ENCODE peak calls at places on chromosome 11, in five cellular contexts. O is dorsolateral prefrontal cortex, B is IMR-90, X is nephron progenitor cell, U is activated B cell treated with CpG ODN at 0.5 μM for 24 hours. J is an unnamed sample.

GRCh38 chr11:134560566-134561347 is 148.7 kb upstream of the B3GAT1 start:
- DNase-seq in O (no peak), B (no peak), X (peak), U (no peak), J (no peak)

GRCh38 chr11:131661137-131661536 is 290.7 kb downstream of the NTM start:
- DNase-seq in O (no peak), B (peak), X (no peak), U (no peak), J (no peak)

GRCh38 chr11:115420524-115420923 is 83.7 kb downstream of the CADM1 start:
- DNase-seq in O (no peak), B (no peak), X (no peak), U (no peak), J (no peak)

GRCh38 chr11:123382555-123383074 is 47.5 kb upstream of the GRAMD1B start:
- DNase-seq in O (no peak), B (no peak), X (no peak), U (no peak), J (no peak)

GRCh38 chr11:47406896-47407745 is 1.3 kb upstream of the SLC39A13 start:
- DNase-seq in O (no peak), B (peak), X (no peak), U (no peak), J (no peak)

GRCh38 chr11:122418032-122418431 is 237.5 kb upstream of the UBASH3B start:
- DNase-seq in O (no peak), B (no peak), X (no peak), U (no peak), J (no peak)

GRCh38 chr11:96324912-96325311 is 18.1 kb downstream of the MAML2 start:
- DNase-seq in O (no peak), B (peak), X (no peak), U (no peak), J (no peak)

GRCh38 chr11:27757953-27758352 is 57.7 kb upstream of the BDNF start:
- DNase-seq in O (peak), B (peak), X (no peak), U (no peak), J (no peak)

GRCh38 chr11:93718057-93718563 is 23.2 kb downstream of the TAF1D start:
- DNase-seq in O (no peak), B (no peak), X (no peak), U (no peak), J (no peak)

GRCh38 chr11:819943-820649 is 1.4 kb downstream of the PNPLA2 start:
- DNase-seq in O (peak), B (peak), X (peak), U (peak), J (no peak)

GRCh38 chr11:126917531-126918204 is 82.9 kb downstream of the KIRREL3 start:
- DNase-seq in O (no peak), B (peak), X (no peak), U (no peak), J (no peak)

DNA sequence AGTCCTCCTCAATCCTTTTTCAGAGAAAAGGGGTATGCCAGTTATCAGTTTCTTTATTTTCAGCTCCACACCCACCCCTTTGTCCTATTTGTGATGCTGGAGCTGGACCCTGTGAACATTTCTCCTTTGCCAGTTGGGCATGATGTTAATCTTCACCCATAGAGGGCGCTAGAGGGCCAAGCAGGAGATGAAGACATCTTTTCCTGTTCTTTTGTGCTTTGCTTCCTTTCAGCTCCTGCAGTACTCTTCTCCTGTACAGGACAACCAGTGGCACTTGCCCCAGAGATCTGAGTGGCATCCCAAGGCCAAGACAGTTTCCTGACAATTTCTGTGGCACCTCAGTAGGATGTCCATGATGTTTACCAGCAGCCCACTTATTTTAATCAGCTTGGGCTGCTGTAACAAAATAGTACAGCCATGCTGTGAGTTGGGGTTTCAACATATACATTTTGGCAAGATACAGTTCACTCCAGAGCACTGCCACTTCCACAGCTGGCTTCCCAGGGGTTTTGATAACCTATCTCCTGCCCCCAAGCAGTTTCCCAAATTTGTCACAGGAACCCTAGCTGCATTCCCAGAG is 4.6 kb downstream of the SAA2 start:
- DNase-seq in O (peak), B (peak), X (peak), U (no peak), J (no peak)
- TF ChIP-seq CTCF in O (peak), B (peak), X (peak), U (no peak), J (peak)

DNA sequence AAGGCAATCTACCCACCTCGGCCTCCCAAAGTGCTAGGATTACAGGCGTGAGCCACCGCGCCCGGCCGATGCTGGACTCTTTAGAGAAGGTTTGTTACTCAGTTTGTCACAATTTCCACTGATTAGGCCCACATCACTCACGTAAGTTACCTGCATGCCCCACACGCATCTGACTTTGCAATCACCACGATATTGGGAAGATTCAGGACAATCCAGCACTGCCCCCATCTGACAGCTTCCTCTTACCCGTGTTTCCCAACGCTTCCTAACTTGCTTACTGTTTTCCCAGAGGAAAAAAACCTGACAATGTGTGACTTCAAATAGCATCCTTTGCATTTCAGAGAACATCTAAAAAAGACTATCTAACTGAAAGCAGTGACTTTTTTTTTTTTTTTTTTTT is 21.8 kb upstream of the EIF3M start:
- DNase-seq in O (no peak), B (no peak), X (no peak), U (no peak), J (no peak)
- TF ChIP-seq CTCF in O (no peak), B (no peak), X (no peak), U (no peak), J (peak)

DNA sequence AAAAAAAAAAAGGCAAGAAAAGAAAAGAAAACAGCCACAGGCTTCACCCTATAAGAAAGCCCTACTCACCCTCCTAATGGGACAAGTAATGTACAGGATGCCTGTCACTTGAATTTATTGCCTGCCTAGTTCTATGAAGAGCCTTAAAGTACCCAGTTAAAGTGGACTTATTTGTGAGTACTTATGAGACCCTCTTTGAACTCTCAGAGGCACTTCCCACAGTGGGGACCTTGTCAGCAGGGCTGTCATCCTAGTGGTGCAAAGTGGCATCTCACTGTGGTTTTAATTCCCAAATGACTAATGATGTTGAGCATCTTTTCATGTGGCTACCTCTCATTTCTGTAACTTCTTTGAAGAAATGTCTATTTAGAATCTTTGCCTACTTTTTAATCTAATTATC is 41.8 kb upstream of the BARX2 start:
- DNase-seq in O (no peak), B (no peak), X (no peak), U (no peak), J (no peak)
- TF ChIP-seq CTCF in O (no peak), B (no peak), X (peak), U (no peak), J (no peak)

GRCh38 chr11:19934828-19935259 is 222.2 kb downstream of the NAV2 start:
- DNase-seq in O (no peak), B (peak), X (no peak), U (no peak), J (no peak)
- TF ChIP-seq CTCF in O (no peak), B (peak), X (no peak), U (no peak), J (no peak)

DNA sequence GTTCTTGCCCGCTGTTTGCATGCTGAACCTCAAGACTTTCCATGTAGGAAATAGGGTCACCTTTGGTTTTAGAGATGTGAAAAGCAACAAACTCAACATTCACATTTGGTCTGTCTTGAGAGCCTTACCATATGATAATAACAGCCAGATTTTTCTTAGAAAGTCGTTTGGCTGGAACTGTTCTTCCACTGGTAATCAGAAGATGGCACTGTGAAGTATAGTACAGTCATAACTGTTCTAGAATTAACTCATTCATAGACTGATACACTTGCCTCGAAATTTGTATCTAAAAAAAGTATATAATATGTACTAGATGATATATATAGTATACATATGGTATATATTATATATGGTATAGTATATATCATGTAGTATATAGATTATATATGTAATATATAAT is 12.3 kb downstream of the LUZP2 start:
- DNase-seq in O (no peak), B (peak), X (no peak), U (no peak), J (no peak)
- TF ChIP-seq CTCF in O (no peak), B (peak), X (no peak), U (no peak), J (no peak)

DNA sequence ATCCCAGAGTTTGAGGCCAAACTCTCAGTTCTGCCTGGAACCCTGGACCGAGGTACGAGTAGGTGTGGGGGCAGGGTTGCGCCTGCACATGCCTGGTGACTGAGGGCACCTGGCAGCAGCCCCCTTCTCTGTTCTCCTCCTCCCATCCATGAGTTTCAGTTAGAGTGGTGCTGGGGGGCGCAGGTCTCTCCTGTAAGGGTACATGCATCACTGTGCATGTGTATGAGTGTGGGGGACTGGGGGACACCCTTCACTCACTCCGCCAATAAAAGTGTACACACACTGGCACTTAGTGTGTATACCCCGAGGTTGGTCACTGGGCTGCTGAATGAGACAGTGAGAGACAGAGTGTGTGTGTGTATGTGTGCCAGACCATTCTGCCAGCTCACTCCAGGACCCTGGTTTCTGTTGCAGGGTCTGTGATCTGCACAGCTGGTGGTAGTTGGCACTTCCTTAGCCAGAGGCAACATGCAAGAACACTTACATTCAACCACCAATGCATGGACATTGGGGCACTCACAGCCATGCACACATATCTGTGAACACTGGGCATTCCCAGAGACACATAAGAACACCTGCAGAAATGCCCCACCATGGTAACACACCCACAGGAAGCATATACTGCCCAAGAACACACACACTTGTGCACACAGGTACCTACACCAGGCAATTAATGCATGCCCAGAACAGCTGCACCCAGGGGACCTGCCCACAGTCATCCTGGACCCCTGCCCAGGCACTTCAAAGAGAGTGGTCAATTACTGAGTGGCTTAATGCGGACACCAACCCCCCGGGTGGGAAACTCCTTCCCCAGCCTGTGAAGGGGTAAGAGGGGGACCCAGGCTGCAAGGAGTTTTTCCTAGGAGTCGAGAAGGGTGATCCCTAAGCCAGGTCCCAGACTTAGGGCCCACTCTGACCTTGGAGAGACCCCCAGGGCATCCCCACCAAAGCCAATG is 1.2 kb upstream of the NRXN2 start:
- DNase-seq in O (no peak), B (no peak), X (no peak), U (no peak), J (no peak)
- TF ChIP-seq CTCF in O (no peak), B (no peak), X (no peak), U (no peak), J (no peak)

DNA sequence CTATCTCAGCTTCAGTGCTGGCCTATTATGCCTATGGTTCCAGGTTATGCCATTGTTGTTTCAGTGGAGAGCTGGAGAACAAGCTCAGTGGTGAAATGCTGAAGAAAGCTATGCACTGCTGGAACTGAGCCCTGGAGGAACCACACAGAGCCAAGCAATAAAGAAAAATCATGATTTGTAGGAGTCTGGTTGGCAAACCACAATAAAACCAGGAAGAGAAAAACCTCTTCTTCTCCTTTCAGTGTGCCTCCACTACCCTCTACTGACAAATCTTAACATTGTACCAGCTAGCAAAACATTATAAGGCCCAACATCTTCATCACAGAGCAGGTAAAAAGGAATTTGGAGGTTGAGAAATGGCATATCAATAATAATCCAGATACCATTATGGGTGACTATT is 5.3 kb downstream of the OR51F2 start:
- DNase-seq in O (no peak), B (peak), X (no peak), U (no peak), J (no peak)
- TF ChIP-seq CTCF in O (no peak), B (peak), X (peak), U (no peak), J (no peak)

GRCh38 chr11:18722293-18722637 is 3.7 kb downstream of the IGSF22 start:
- DNase-seq in O (no peak), B (no peak), X (no peak), U (no peak), J (no peak)
- TF ChIP-seq CTCF in O (no peak), B (no peak), X (peak), U (peak), J (no peak)

J was measured in D721Med.